ENCODE peak calls at places on chromosomes 6 and 20, in six cellular contexts. V, Z, E, P, C and M are unnamed samples.

GRCh38 chr6:45215759-45216158 is 112.4 kb upstream of the RUNX2 start:
- DNase-seq in V (no peak), Z (no peak), E (no peak), P (no peak), C (no peak), M (no peak)

GRCh38 chr6:21436625-21437024 is 156.9 kb upstream of the SOX4 start:
- DNase-seq in V (no peak), Z (no peak), E (no peak), P (no peak), C (no peak), M (no peak)

GRCh38 chr6:111423960-111424846 is 58.8 kb downstream of the REV3L start:
- DNase-seq in V (no peak), Z (peak; percentile 51), E (peak; percentile 19), P (no peak), C (peak; percentile 86), M (no peak)

GRCh38 chr6:77450924-77451323 is 12.4 kb downstream of the HTR1B start:
- DNase-seq in V (no peak), Z (no peak), E (no peak), P (no peak), C (no peak), M (no peak)

GRCh38 chr20:1819311-1820136 is 75.7 kb upstream of the SIRPA start:
- DNase-seq in V (no peak), Z (no peak), E (no peak), P (peak; percentile 47), C (peak; percentile 70), M (no peak)

GRCh38 chr20:19660808-19661378 is 97.2 kb upstream of the RIN2 start:
- DNase-seq in V (no peak), Z (no peak), E (no peak), P (no peak), C (no peak), M (no peak)

GRCh38 chr6:1790684-1791083 is 181.0 kb downstream of the FOXC1 start:
- DNase-seq in V (no peak), Z (no peak), E (no peak), P (no peak), C (no peak), M (no peak)

GRCh38 chr20:18431206-18431605 is 35.6 kb downstream of the DZANK1 start:
- DNase-seq in V (no peak), Z (no peak), E (no peak), P (peak; percentile 7), C (no peak), M (no peak)

GRCh38 chr6:31462026-31462963 is 35.6 kb upstream of the MICB start:
- DNase-seq in V (no peak), Z (no peak), E (no peak), P (peak; percentile 45), C (no peak), M (no peak)

GRCh38 chr20:62995898-62996595 is 10.7 kb downstream of the BHLHE23 start:
- DNase-seq in V (no peak), Z (no peak), E (no peak), P (no peak), C (no peak), M (no peak)

GRCh38 chr20:58981564-58982364 is 708 bp downstream of the NELFCD start:
- DNase-seq in V (peak; percentile 49), Z (no peak), E (no peak), P (peak; percentile 19), C (no peak), M (no peak)

GRCh38 chr6:95087394-95088097 is 489.8 kb upstream of the MANEA start:
- DNase-seq in V (no peak), Z (peak; percentile 71), E (no peak), P (peak; percentile 84), C (peak; percentile 30), M (no peak)

GRCh38 chr20:45010399-45010828 is 44.1 kb downstream of the STK4 start:
- DNase-seq in V (no peak), Z (peak; percentile 15), E (no peak), P (peak; percentile 11), C (no peak), M (peak; percentile 68)

GRCh38 chr6:14713008-14713452 is 532.8 kb upstream of the JARID2 start:
- DNase-seq in V (no peak), Z (peak; percentile 84), E (peak; percentile 94), P (peak; percentile 84), C (peak; percentile 43), M (no peak)

GRCh38 chr20:57006411-57007170 is 259.9 kb downstream of the BMP7 start:
- DNase-seq in V (peak; percentile 42), Z (no peak), E (peak; percentile 17), P (peak; percentile 66), C (no peak), M (no peak)

GRCh38 chr20:50379049-50379990 is 130.9 kb upstream of the PTPN1 start:
- DNase-seq in V (no peak), Z (peak; percentile 39), E (peak; percentile 77), P (no peak), C (no peak), M (no peak)

GRCh38 chr6:137473651-137474050 is 20.5 kb downstream of the OLIG3 start:
- DNase-seq in V (no peak), Z (no peak), E (no peak), P (no peak), C (no peak), M (no peak)

GRCh38 chr6:101826259-101826658 is 432.8 kb downstream of the GRIK2 start:
- DNase-seq in V (no peak), Z (no peak), E (no peak), P (no peak), C (no peak), M (no peak)

GRCh38 chr20:14861028-14861699 is 523.8 kb upstream of the FLRT3 start:
- DNase-seq in V (no peak), Z (no peak), E (no peak), P (no peak), C (no peak), M (no peak)

GRCh38 chr6:180295-180694 is 112.0 kb upstream of the DUSP22 start:
- DNase-seq in V (no peak), Z (no peak), E (no peak), P (no peak), C (no peak), M (no peak)

GRCh38 chr20:6299451-6299850 is 176.6 kb upstream of the FERMT1 start:
- DNase-seq in V (no peak), Z (no peak), E (no peak), P (peak; percentile 24), C (no peak), M (no peak)

GRCh38 chr20:45913105-45913504 is 1.1 kb upstream of the PLTP start:
- DNase-seq in V (no peak), Z (no peak), E (no peak), P (peak; percentile 35), C (no peak), M (no peak)

GRCh38 chr6:87277123-87277522 is 45.3 kb upstream of the SMIM8 start:
- DNase-seq in V (no peak), Z (peak; percentile 17), E (no peak), P (peak; percentile 17), C (no peak), M (no peak)